ENCODE peak calls at places on chromosomes 4 and X, in four cellular contexts. T is pancreas, I is transverse colon, Z is gastrocnemius medialis. L is an unnamed sample.

GRCh38 chrX:11787564-11787963 is 29.5 kb downstream of the MSL3 start:
- DNase-seq in I (peak; percentile 50), Z (peak; percentile 11), T (peak; percentile 15), L (no peak)

GRCh38 chrX:28408017-28408723 is 179.1 kb upstream of the IL1RAPL1 start:
- DNase-seq in Z (no peak), I (no peak), T (no peak), L (no peak)

GRCh38 chr4:153169811-153170210 is 34.4 kb upstream of the TRIM2 start:
- DNase-seq in Z (no peak), I (no peak), T (no peak), L (no peak)

GRCh38 chr4:159279084-159279483 is 176.2 kb downstream of the RAPGEF2 start:
- DNase-seq in I (no peak), T (no peak), Z (no peak), L (no peak)

GRCh38 chr4:41575207-41575606 is 37.2 kb downstream of the LIMCH1 start:
- DNase-seq in T (no peak), Z (no peak), I (no peak), L (no peak)

GRCh38 chr4:8394806-8395205 is 45.7 kb downstream of the ACOX3 start:
- DNase-seq in T (no peak), Z (no peak), I (no peak), L (no peak)

GRCh38 chr4:99833766-99834165 is 17.1 kb downstream of the DAPP1 start:
- DNase-seq in I (no peak), Z (no peak), T (no peak), L (no peak)

GRCh38 chr4:109810580-109811387 is 4.8 kb upstream of the GAR1 start:
- DNase-seq in I (peak; percentile 11), T (no peak), Z (no peak), L (no peak)

GRCh38 chrX:8773117-8773516 is 28.1 kb downstream of the FAM9A start:
- DNase-seq in I (no peak), Z (no peak), T (no peak), L (no peak)

GRCh38 chr4:186746581-186746980 is 22.9 kb upstream of the FAT1 start:
- DNase-seq in I (no peak), Z (no peak), T (no peak), L (no peak)

GRCh38 chr4:157095716-157096115 is 19.8 kb downstream of the GLRB start:
- DNase-seq in Z (no peak), T (no peak), I (no peak), L (no peak)

GRCh38 chrX:130110379-130111219 is at the start of gene ELF4:
- DNase-seq in I (peak; percentile 65), T (no peak), Z (no peak), L (no peak)

GRCh38 chrX:8639949-8640348 is 92.0 kb downstream of the ANOS1 start:
- DNase-seq in Z (no peak), I (no peak), T (no peak), L (no peak)

GRCh38 chr4:153142700-153143438 is 61.4 kb upstream of the TRIM2 start:
- DNase-seq in I (peak; percentile 85), Z (peak; percentile 8), T (peak; percentile 67), L (peak; percentile 28)

GRCh38 chr4:19580090-19580489 is 671.6 kb upstream of the SLIT2 start:
- DNase-seq in Z (no peak), T (no peak), I (no peak), L (no peak)

GRCh38 chr4:104848597-104849225 is 298.0 kb upstream of the TET2 start:
- DNase-seq in I (no peak), T (no peak), Z (no peak), L (no peak)

GRCh38 chrX:111083101-111083500 is 12.9 kb upstream of the PAK3 start:
- DNase-seq in I (no peak), T (no peak), Z (no peak), L (no peak)

GRCh38 chr4:683247-683897 is 5.6 kb downstream of the SLC49A3 start:
- DNase-seq in I (no peak), Z (no peak), T (no peak), L (no peak)

GRCh38 chr4:113328514-113328913 is 279.1 kb downstream of the ANK2 start:
- DNase-seq in T (no peak), Z (no peak), I (no peak), L (no peak)

GRCh38 chrX:115562492-115562872 is 1.5 kb downstream of the PLS3 start:
- DNase-seq in I (no peak), Z (no peak), T (no peak), L (no peak)

GRCh38 chr4:170979736-170980135 is 833.5 kb upstream of the GALNTL6 start:
- DNase-seq in T (no peak), I (no peak), Z (no peak), L (peak; percentile 4)

GRCh38 chr4:73815145-73815544 is 21.3 kb upstream of the CXCL6 start:
- DNase-seq in T (no peak), I (no peak), Z (no peak), L (no peak)

GRCh38 chr4:14934704-14935390 is 67.4 kb upstream of the CPEB2 start:
- DNase-seq in I (no peak), Z (no peak), T (no peak), L (no peak)

GRCh38 chr4:17577660-17578481 is 873 bp downstream of the LAP3 start:
- DNase-seq in Z (peak; percentile 14), T (peak; percentile 30), I (peak; percentile 57), L (peak; percentile 15)

GRCh38 chr4:88008624-88009235 is 1.3 kb downstream of the PKD2 start:
- DNase-seq in Z (no peak), I (no peak), T (no peak), L (no peak)

GRCh38 chrX:41090568-41091238 is 5.5 kb downstream of the USP9X start:
- DNase-seq in T (no peak), I (no peak), Z (no peak), L (no peak)

GRCh38 chr4:36043241-36043640 is 201.1 kb downstream of the ARAP2 start:
- DNase-seq in Z (no peak), I (no peak), T (no peak), L (no peak)

GRCh38 chrX:114841051-114841450 is 176.4 kb downstream of the IL13RA2 start:
- DNase-seq in I (no peak), Z (no peak), T (no peak), L (no peak)

GRCh38 chr4:128810331-128810870 is 901 bp downstream of the JADE1 start:
- DNase-seq in Z (peak; percentile 23), T (peak; percentile 36), I (peak; percentile 43), L (no peak)

GRCh38 chr4:141686146-141686775 is 49.9 kb downstream of the IL15 start:
- DNase-seq in I (no peak), Z (no peak), T (no peak), L (no peak)

GRCh38 chr4:4446434-4446833 is 59.5 kb downstream of the NSG1 start:
- DNase-seq in Z (no peak), T (no peak), I (no peak), L (no peak)

GRCh38 chr4:31737419-31737818 is 1017.2 kb downstream of the PCDH7 start:
- DNase-seq in I (no peak), Z (no peak), T (no peak), L (no peak)

GRCh38 chrX:101347859-101348451 is 587 bp downstream of the TIMM8A start:
- DNase-seq in T (no peak), I (no peak), Z (peak; percentile 1), L (no peak)

DNA sequence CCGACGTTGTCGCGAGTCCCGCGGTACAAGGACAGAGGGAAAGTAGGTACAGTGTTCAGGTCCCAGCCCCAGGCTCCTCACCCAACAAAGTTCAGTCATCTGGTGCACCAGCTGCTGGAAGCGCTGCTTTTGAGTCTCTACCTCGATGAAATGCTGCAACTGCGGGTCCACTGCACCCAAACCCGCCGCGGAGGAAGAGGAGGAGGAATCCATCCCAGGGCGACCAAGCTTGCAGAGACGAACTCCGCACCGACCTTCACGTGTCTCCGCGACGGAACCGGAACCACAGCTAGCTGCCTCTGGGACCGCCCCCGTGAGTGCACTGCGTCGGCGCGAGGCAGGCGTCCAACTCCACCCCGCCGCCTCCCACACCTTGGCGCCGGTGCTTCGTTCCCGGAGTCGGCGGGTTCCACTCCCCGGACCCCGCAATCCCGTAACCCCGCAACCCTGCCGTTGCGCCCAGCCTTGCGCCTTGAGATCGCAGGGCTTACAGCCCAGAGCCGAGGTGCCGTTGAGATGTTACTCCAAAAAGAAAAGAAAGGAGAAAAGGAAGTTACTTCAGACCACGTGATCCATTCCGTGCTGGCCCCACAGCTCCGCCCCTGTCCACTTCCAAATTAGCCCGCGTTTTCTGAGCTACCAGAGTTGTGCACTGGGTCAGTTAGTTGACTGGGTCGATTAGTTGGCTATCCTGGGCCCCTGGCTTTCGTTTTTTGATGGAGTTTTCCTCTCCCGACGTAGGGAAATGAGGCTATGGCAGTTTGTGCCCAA is at the start of gene TIMM8A:
- DNase-seq in T (peak; percentile 71), I (peak; percentile 85), Z (peak; percentile 75), L (peak; percentile 6)
- H3K4me3 ChIP-seq in T (peak within 1 kb of the TSS; percentile 60), I (peak within 1 kb of the TSS; percentile 74), Z (peak within 1 kb of the TSS; percentile 71), L (peak within 1 kb of the TSS; percentile 87)

GRCh38 chr4:180695851-180696250 is 1547.4 kb upstream of the TENM3 start:
- DNase-seq in I (no peak), Z (no peak), T (no peak), L (no peak)
- TF ChIP-seq CTCF in I (no peak), Z (no peak), T (no peak), L (no peak)

DNA sequence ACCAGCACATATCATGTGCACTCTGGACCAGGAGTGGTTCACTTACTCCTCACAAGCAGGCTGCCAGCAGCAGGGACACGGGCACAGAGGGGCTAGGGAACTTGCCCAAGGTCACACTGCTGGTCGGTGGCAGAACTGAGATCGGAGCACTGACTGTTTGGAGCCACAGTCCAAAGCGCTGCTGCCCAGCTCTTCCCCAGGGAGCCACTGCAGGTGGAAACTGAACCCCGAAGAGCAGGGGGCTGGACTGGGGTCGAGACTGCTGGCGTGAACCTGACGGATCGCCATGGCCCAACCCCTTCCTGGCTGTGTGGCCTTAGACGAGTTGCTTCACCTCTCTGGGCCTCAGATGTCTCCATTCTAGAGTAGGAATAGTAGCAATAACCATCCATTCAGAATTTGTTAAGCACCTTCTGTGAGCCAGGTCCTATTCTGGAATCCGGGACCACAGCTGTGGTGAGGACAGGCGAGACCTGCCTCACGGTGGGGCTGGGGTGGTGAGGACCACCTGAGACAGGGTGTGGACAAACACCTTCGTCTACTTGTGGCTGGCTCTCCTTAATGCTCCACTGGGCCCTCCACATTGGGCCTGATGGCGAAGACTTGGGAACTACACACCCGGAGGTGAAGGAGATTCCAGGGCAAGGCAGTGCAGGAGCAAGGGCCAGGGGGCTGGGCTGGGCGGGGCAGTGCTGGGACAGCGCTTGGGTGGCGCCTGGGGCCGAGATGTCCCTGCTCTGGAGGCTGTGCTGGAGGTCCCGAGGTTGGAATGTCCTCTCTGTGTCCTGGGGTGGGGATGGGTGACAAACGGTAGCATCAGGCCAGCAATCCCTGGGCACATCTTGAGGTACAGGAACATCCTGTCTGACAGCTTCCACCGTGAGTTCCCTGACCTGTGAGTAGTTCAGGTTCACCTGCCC is 32.0 kb upstream of the KIAA0232 start:
- DNase-seq in Z (no peak), T (no peak), I (peak; percentile 69), L (no peak)
- H3K27ac ChIP-seq in Z (no peak overlapping the region), T (peak overlapping the region; percentile 84), I (peak overlapping the region; percentile 85), L (no peak overlapping the region)

DNA sequence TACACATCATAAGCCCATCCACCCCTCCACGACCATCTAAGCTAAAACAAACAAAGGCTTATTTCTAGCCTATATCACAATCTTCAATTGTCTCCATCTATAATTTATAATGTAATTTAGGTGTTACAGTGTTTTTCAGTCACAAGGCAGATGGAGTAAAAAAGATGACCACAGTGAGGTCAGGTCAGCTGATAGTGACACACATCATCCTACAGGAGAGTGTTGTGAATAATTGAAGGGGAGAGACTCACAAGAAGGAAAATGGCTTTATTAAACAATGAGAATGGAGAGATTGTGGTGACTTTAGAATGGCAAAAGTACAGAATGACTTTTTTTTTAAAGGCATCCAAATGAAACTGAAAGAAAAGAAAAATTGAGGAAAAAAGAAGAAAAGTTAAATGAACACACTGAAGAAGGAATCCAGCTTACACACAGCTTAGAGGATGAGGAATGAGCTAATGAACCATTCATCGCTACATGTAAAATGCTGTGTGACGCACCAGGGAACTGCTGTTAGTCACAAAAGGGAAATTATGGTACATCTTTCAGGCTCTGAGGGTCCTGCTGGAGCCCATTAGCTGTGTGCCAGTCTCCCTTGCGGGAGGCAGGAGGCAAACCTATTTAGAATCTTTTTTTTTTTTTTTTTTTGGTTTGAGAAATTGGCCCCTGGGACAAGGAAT is 56.6 kb downstream of the SPRY1 start:
- DNase-seq in T (no peak), Z (no peak), I (no peak), L (no peak)
- H3K4me3 ChIP-seq in T (no peak overlapping the region), Z (no peak overlapping the region), I (no peak overlapping the region), L (no peak overlapping the region)

L was measured in thoracic aorta.